ENCODE peak calls at places on chromosomes 7 and 10, in ten cellular contexts. One of them, this sample, is unnamed.

GRCh38 chr7:35736725-35737124 is 41.8 kb upstream of the HERPUD2 start:
- DNase-seq in lower leg skin: no peak
- DNase-seq in AG10803: peak
- DNase-seq in CD4-positive, alpha-beta T cell: no peak
- DNase-seq in AG09319: no peak
- DNase-seq in progenitor cell of endocrine pancreas: no peak
- DNase-seq in Peyer's patch: no peak
- DNase-seq in A549: peak
- DNase-seq in WTC11: no peak
- DNase-seq in AG04449: no peak
- DNase-seq in this sample: no peak

GRCh38 chr7:97020601-97021442 is 3.8 kb downstream of the DLX5 start:
- DNase-seq in A549: no peak
- DNase-seq in AG10803: no peak
- DNase-seq in AG09319: no peak
- DNase-seq in AG04449: no peak
- DNase-seq in WTC11: peak
- DNase-seq in CD4-positive, alpha-beta T cell: no peak
- DNase-seq in progenitor cell of endocrine pancreas: no peak
- DNase-seq in Peyer's patch: no peak
- DNase-seq in lower leg skin: no peak
- DNase-seq in this sample: no peak

GRCh38 chr7:33757050-33757449 is 148.3 kb upstream of the BMPER start:
- DNase-seq in AG09319: no peak
- DNase-seq in CD4-positive, alpha-beta T cell: no peak
- DNase-seq in A549: no peak
- DNase-seq in WTC11: no peak
- DNase-seq in AG10803: peak
- DNase-seq in Peyer's patch: no peak
- DNase-seq in lower leg skin: no peak
- DNase-seq in AG04449: no peak
- DNase-seq in progenitor cell of endocrine pancreas: no peak
- DNase-seq in this sample: no peak

GRCh38 chr10:3772349-3773222 is 12.4 kb downstream of the KLF6 start:
- DNase-seq in progenitor cell of endocrine pancreas: no peak
- DNase-seq in CD4-positive, alpha-beta T cell: no peak
- DNase-seq in A549: no peak
- DNase-seq in Peyer's patch: peak
- DNase-seq in AG09319: no peak
- DNase-seq in AG04449: no peak
- DNase-seq in AG10803: no peak
- DNase-seq in WTC11: no peak
- DNase-seq in lower leg skin: no peak
- DNase-seq in this sample: no peak

GRCh38 chr10:2964632-2965296 is 102.6 kb upstream of the PFKP start:
- DNase-seq in AG10803: no peak
- DNase-seq in CD4-positive, alpha-beta T cell: no peak
- DNase-seq in AG09319: no peak
- DNase-seq in A549: no peak
- DNase-seq in AG04449: no peak
- DNase-seq in progenitor cell of endocrine pancreas: no peak
- DNase-seq in Peyer's patch: no peak
- DNase-seq in WTC11: no peak
- DNase-seq in lower leg skin: no peak
- DNase-seq in this sample: no peak

GRCh38 chr7:19404912-19405329 is 259.7 kb upstream of the FERD3L start:
- DNase-seq in AG09319: peak
- DNase-seq in AG04449: peak
- DNase-seq in Peyer's patch: no peak
- DNase-seq in progenitor cell of endocrine pancreas: no peak
- DNase-seq in A549: peak
- DNase-seq in CD4-positive, alpha-beta T cell: no peak
- DNase-seq in WTC11: no peak
- DNase-seq in AG10803: peak
- DNase-seq in lower leg skin: no peak
- DNase-seq in this sample: no peak

GRCh38 chr7:127598318-127598717 is 4.8 kb downstream of the FSCN3 start:
- DNase-seq in WTC11: peak
- DNase-seq in AG09319: no peak
- DNase-seq in A549: peak
- DNase-seq in Peyer's patch: no peak
- DNase-seq in CD4-positive, alpha-beta T cell: no peak
- DNase-seq in AG04449: no peak
- DNase-seq in lower leg skin: no peak
- DNase-seq in progenitor cell of endocrine pancreas: no peak
- DNase-seq in AG10803: no peak
- DNase-seq in this sample: no peak

GRCh38 chr7:137882806-137883205 is 36.0 kb upstream of the DGKI start:
- DNase-seq in lower leg skin: no peak
- DNase-seq in AG09319: no peak
- DNase-seq in WTC11: no peak
- DNase-seq in A549: no peak
- DNase-seq in CD4-positive, alpha-beta T cell: no peak
- DNase-seq in Peyer's patch: no peak
- DNase-seq in AG04449: no peak
- DNase-seq in progenitor cell of endocrine pancreas: no peak
- DNase-seq in AG10803: peak
- DNase-seq in this sample: no peak

GRCh38 chr7:64628192-64628591 is 37.7 kb upstream of the ZNF107 start:
- DNase-seq in WTC11: no peak
- DNase-seq in AG04449: no peak
- DNase-seq in A549: no peak
- DNase-seq in Peyer's patch: no peak
- DNase-seq in lower leg skin: no peak
- DNase-seq in AG09319: no peak
- DNase-seq in AG10803: no peak
- DNase-seq in CD4-positive, alpha-beta T cell: no peak
- DNase-seq in progenitor cell of endocrine pancreas: no peak
- DNase-seq in this sample: no peak

GRCh38 chr7:64626557-64626956 is 39.4 kb upstream of the ZNF107 start:
- DNase-seq in WTC11: no peak
- DNase-seq in AG04449: no peak
- DNase-seq in A549: no peak
- DNase-seq in AG09319: no peak
- DNase-seq in Peyer's patch: no peak
- DNase-seq in CD4-positive, alpha-beta T cell: no peak
- DNase-seq in lower leg skin: no peak
- DNase-seq in AG10803: no peak
- DNase-seq in progenitor cell of endocrine pancreas: no peak
- DNase-seq in this sample: no peak

GRCh38 chr7:64628721-64629120 is 37.2 kb upstream of the ZNF107 start:
- DNase-seq in progenitor cell of endocrine pancreas: no peak
- DNase-seq in A549: no peak
- DNase-seq in lower leg skin: no peak
- DNase-seq in CD4-positive, alpha-beta T cell: no peak
- DNase-seq in Peyer's patch: no peak
- DNase-seq in AG10803: no peak
- DNase-seq in AG04449: no peak
- DNase-seq in WTC11: no peak
- DNase-seq in AG09319: no peak
- DNase-seq in this sample: no peak

GRCh38 chr7:64626083-64626469 is 39.9 kb upstream of the ZNF107 start:
- DNase-seq in AG04449: no peak
- DNase-seq in WTC11: no peak
- DNase-seq in CD4-positive, alpha-beta T cell: no peak
- DNase-seq in lower leg skin: no peak
- DNase-seq in AG09319: no peak
- DNase-seq in progenitor cell of endocrine pancreas: no peak
- DNase-seq in Peyer's patch: no peak
- DNase-seq in A549: no peak
- DNase-seq in AG10803: no peak
- DNase-seq in this sample: no peak

GRCh38 chr7:64625114-64626082 is 40.5 kb upstream of the ZNF107 start:
- DNase-seq in AG10803: no peak
- DNase-seq in A549: no peak
- DNase-seq in AG09319: no peak
- DNase-seq in WTC11: no peak
- DNase-seq in progenitor cell of endocrine pancreas: no peak
- DNase-seq in Peyer's patch: no peak
- DNase-seq in AG04449: no peak
- DNase-seq in CD4-positive, alpha-beta T cell: no peak
- DNase-seq in lower leg skin: no peak
- DNase-seq in this sample: no peak
- TF ChIP-seq CTCF in AG10803: peak
- TF ChIP-seq CTCF in A549: peak
- TF ChIP-seq CTCF in AG09319: peak
- TF ChIP-seq CTCF in WTC11: peak
- TF ChIP-seq CTCF in progenitor cell of endocrine pancreas: peak
- TF ChIP-seq CTCF in Peyer's patch: peak
- TF ChIP-seq CTCF in AG04449: no peak
- TF ChIP-seq CTCF in CD4-positive, alpha-beta T cell: peak
- TF ChIP-seq CTCF in lower leg skin: peak
- TF ChIP-seq CTCF in this sample: peak

GRCh38 chr7:117809958-117810357 is 63.3 kb downstream of the CTTNBP2 start:
- DNase-seq in Peyer's patch: peak
- DNase-seq in AG09319: no peak
- DNase-seq in progenitor cell of endocrine pancreas: no peak
- DNase-seq in AG10803: no peak
- DNase-seq in WTC11: no peak
- DNase-seq in lower leg skin: no peak
- DNase-seq in A549: no peak
- DNase-seq in AG04449: no peak
- DNase-seq in CD4-positive, alpha-beta T cell: no peak
- DNase-seq in this sample: no peak

GRCh38 chr7:117808273-117808868 is 64.9 kb downstream of the CTTNBP2 start:
- DNase-seq in lower leg skin: peak
- DNase-seq in CD4-positive, alpha-beta T cell: no peak
- DNase-seq in progenitor cell of endocrine pancreas: no peak
- DNase-seq in AG10803: no peak
- DNase-seq in AG04449: no peak
- DNase-seq in AG09319: no peak
- DNase-seq in Peyer's patch: no peak
- DNase-seq in WTC11: peak
- DNase-seq in A549: no peak
- DNase-seq in this sample: no peak

GRCh38 chr7:117810642-117811512 is 62.4 kb downstream of the CTTNBP2 start:
- DNase-seq in progenitor cell of endocrine pancreas: no peak
- DNase-seq in lower leg skin: no peak
- DNase-seq in AG04449: no peak
- DNase-seq in WTC11: peak
- DNase-seq in AG10803: no peak
- DNase-seq in A549: no peak
- DNase-seq in CD4-positive, alpha-beta T cell: no peak
- DNase-seq in AG09319: no peak
- DNase-seq in Peyer's patch: no peak
- DNase-seq in this sample: no peak

GRCh38 chr7:117807688-117808087 is 65.6 kb downstream of the CTTNBP2 start:
- DNase-seq in Peyer's patch: no peak
- DNase-seq in AG09319: no peak
- DNase-seq in lower leg skin: no peak
- DNase-seq in AG04449: no peak
- DNase-seq in progenitor cell of endocrine pancreas: no peak
- DNase-seq in CD4-positive, alpha-beta T cell: no peak
- DNase-seq in WTC11: no peak
- DNase-seq in AG10803: no peak
- DNase-seq in A549: no peak
- DNase-seq in this sample: no peak

GRCh38 chr7:117808910-117809705 is 64.1 kb downstream of the CTTNBP2 start:
- DNase-seq in AG04449: no peak
- DNase-seq in CD4-positive, alpha-beta T cell: no peak
- DNase-seq in WTC11: no peak
- DNase-seq in progenitor cell of endocrine pancreas: no peak
- DNase-seq in AG09319: no peak
- DNase-seq in A549: no peak
- DNase-seq in lower leg skin: no peak
- DNase-seq in AG10803: no peak
- DNase-seq in Peyer's patch: no peak
- DNase-seq in this sample: no peak
- TF ChIP-seq CTCF in AG04449: no peak
- TF ChIP-seq CTCF in CD4-positive, alpha-beta T cell: no peak
- TF ChIP-seq CTCF in WTC11: no peak
- TF ChIP-seq CTCF in progenitor cell of endocrine pancreas: no peak
- TF ChIP-seq CTCF in AG09319: no peak
- TF ChIP-seq CTCF in A549: no peak
- TF ChIP-seq CTCF in lower leg skin: no peak
- TF ChIP-seq CTCF in AG10803: no peak
- TF ChIP-seq CTCF in Peyer's patch: no peak
- TF ChIP-seq CTCF in this sample: no peak

DNA sequence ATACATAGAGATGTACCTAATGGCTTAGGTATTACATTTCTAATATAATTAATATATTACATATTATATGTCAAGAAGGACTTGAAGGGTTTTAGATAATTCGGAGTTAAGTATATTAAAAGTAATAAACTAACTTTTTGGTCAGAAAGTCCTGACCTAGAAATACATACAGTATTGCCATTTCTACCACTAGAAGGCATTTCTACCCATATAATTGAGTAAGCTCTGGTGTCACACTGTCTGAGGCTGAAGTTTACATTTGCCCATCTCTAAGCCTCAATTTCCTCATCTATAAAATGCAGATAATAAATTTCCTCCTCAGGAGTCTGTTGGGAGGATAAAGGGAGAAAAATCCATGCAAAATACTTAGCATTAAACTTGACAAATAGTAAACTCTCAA is 7.1 kb downstream of the FKBP14 start:
- DNase-seq in AG09319: no peak
- DNase-seq in A549: no peak
- DNase-seq in progenitor cell of endocrine pancreas: no peak
- DNase-seq in WTC11: no peak
- DNase-seq in Peyer's patch: no peak
- DNase-seq in lower leg skin: no peak
- DNase-seq in AG04449: no peak
- DNase-seq in CD4-positive, alpha-beta T cell: no peak
- DNase-seq in AG10803: no peak
- DNase-seq in this sample: no peak
- TF ChIP-seq CTCF in AG09319: no peak
- TF ChIP-seq CTCF in A549: peak
- TF ChIP-seq CTCF in progenitor cell of endocrine pancreas: no peak
- TF ChIP-seq CTCF in WTC11: no peak
- TF ChIP-seq CTCF in Peyer's patch: no peak
- TF ChIP-seq CTCF in lower leg skin: no peak
- TF ChIP-seq CTCF in AG04449: no peak
- TF ChIP-seq CTCF in CD4-positive, alpha-beta T cell: no peak
- TF ChIP-seq CTCF in AG10803: peak
- TF ChIP-seq CTCF in this sample: peak

DNA sequence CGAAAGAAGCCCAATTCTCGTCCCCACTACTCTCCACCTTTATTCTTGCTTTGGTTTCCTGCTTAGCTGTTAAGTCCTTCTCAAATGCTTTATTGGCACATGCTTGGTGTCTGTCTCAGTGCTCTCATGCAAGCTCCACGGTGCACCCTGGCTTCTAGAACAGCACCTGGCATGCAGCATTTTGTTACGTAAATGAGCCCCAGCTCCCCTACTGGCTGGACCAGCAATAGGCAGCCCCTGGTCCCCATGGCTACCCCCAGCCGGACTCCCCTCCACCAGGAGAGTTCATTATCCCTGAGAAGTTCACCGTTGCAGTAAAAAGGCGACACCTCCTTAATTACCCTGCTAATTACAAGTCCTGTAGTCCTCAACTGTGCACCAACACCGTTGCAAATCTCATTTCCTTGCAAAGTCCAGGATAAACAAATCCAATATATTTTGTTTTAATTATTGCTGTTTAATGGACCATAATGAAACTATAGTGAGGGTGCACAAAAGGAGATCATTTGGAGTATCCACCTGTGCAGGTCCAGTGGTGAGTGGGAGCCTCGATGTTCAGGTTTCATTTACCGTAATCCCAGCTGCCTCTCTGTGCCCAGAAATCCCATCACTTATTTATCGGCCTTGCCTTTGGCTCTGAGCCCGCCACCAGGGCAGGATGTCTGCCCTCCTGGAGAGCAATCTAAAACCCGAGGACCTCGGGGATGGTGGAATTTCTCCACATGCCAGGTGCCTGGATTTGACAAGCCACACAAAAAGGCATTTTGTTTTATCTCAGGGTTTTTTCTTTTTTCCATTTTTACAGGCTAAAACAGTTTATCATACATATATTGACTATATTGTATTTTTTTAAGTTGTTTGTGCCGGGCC is 12.8 kb upstream of the DRGX start:
- DNase-seq in A549: no peak
- DNase-seq in CD4-positive, alpha-beta T cell: no peak
- DNase-seq in AG04449: no peak
- DNase-seq in progenitor cell of endocrine pancreas: no peak
- DNase-seq in Peyer's patch: no peak
- DNase-seq in AG10803: no peak
- DNase-seq in WTC11: peak
- DNase-seq in lower leg skin: no peak
- DNase-seq in AG09319: no peak
- DNase-seq in this sample: no peak
- TF ChIP-seq CTCF in A549: no peak
- TF ChIP-seq CTCF in CD4-positive, alpha-beta T cell: no peak
- TF ChIP-seq CTCF in AG04449: peak
- TF ChIP-seq CTCF in progenitor cell of endocrine pancreas: no peak
- TF ChIP-seq CTCF in Peyer's patch: no peak
- TF ChIP-seq CTCF in AG10803: peak
- TF ChIP-seq CTCF in WTC11: peak
- TF ChIP-seq CTCF in lower leg skin: no peak
- TF ChIP-seq CTCF in AG09319: peak
- TF ChIP-seq CTCF in this sample: no peak